ENCODE peak calls at places on chromosomes 12 and 14, in seven cellular contexts. One of them, this sample, is unnamed.

GRCh38 chr12:58529897-58530296 is 390.4 kb downstream of the LRIG3 start:
- DNase-seq in neuronal stem cell: no peak
- DNase-seq in IMR-90: peak
- DNase-seq in mesenchymal stem cell: peak
- DNase-seq in H1: no peak
- DNase-seq in trophoblast cell: no peak
- DNase-seq in H9: no peak
- DNase-seq in this sample: no peak

GRCh38 chr14:24903337-24903736 is 146.6 kb downstream of the STXBP6 start:
- DNase-seq in neuronal stem cell: no peak
- DNase-seq in IMR-90: peak
- DNase-seq in mesenchymal stem cell: peak
- DNase-seq in H1: no peak
- DNase-seq in trophoblast cell: no peak
- DNase-seq in H9: no peak
- DNase-seq in this sample: no peak

GRCh38 chr12:130161261-130162231 is 718 bp upstream of the FZD10 start:
- DNase-seq in neuronal stem cell: peak
- DNase-seq in IMR-90: no peak
- DNase-seq in mesenchymal stem cell: no peak
- DNase-seq in H1: peak
- DNase-seq in trophoblast cell: peak
- DNase-seq in H9: peak
- DNase-seq in this sample: peak

GRCh38 chr14:94038921-94039629 is 12.9 kb downstream of the OTUB2 start:
- DNase-seq in neuronal stem cell: no peak
- DNase-seq in IMR-90: no peak
- DNase-seq in mesenchymal stem cell: no peak
- DNase-seq in H1: no peak
- DNase-seq in trophoblast cell: no peak
- DNase-seq in H9: no peak
- DNase-seq in this sample: no peak

GRCh38 chr14:51856897-51857296 is 3.5 kb upstream of the GNG2 start:
- DNase-seq in neuronal stem cell: no peak
- DNase-seq in IMR-90: no peak
- DNase-seq in mesenchymal stem cell: no peak
- DNase-seq in H1: no peak
- DNase-seq in trophoblast cell: no peak
- DNase-seq in H9: no peak
- DNase-seq in this sample: no peak

GRCh38 chr12:126117502-126117901 is 1052.3 kb downstream of the AACS start:
- DNase-seq in neuronal stem cell: no peak
- DNase-seq in IMR-90: no peak
- DNase-seq in mesenchymal stem cell: no peak
- DNase-seq in H1: no peak
- DNase-seq in trophoblast cell: no peak
- DNase-seq in H9: no peak
- DNase-seq in this sample: no peak

GRCh38 chr12:26572131-26572530 is 260.9 kb downstream of the ITPR2 start:
- DNase-seq in neuronal stem cell: no peak
- DNase-seq in IMR-90: peak
- DNase-seq in mesenchymal stem cell: peak
- DNase-seq in H1: no peak
- DNase-seq in trophoblast cell: no peak
- DNase-seq in H9: no peak
- DNase-seq in this sample: peak

GRCh38 chr12:50639721-50640120 is 124.2 kb upstream of the ATF1 start:
- DNase-seq in neuronal stem cell: no peak
- DNase-seq in IMR-90: no peak
- DNase-seq in mesenchymal stem cell: no peak
- DNase-seq in H1: no peak
- DNase-seq in trophoblast cell: no peak
- DNase-seq in H9: no peak
- DNase-seq in this sample: no peak

GRCh38 chr12:16692099-16692498 is 86.1 kb upstream of the LMO3 start:
- DNase-seq in neuronal stem cell: no peak
- DNase-seq in IMR-90: no peak
- DNase-seq in mesenchymal stem cell: no peak
- DNase-seq in H1: no peak
- DNase-seq in trophoblast cell: no peak
- DNase-seq in H9: no peak
- DNase-seq in this sample: no peak

GRCh38 chr12:89663577-89664357 is 44.9 kb downstream of the ATP2B1 start:
- DNase-seq in neuronal stem cell: no peak
- DNase-seq in IMR-90: peak
- DNase-seq in mesenchymal stem cell: peak
- DNase-seq in H1: no peak
- DNase-seq in trophoblast cell: peak
- DNase-seq in H9: no peak
- DNase-seq in this sample: no peak

GRCh38 chr14:55593698-55594097 is 13.7 kb downstream of the KTN1 start:
- DNase-seq in neuronal stem cell: no peak
- DNase-seq in IMR-90: no peak
- DNase-seq in mesenchymal stem cell: no peak
- DNase-seq in H1: no peak
- DNase-seq in trophoblast cell: peak
- DNase-seq in H9: no peak
- DNase-seq in this sample: no peak

GRCh38 chr12:112032292-112032691 is 19.1 kb downstream of the ERP29 start:
- DNase-seq in neuronal stem cell: no peak
- DNase-seq in IMR-90: no peak
- DNase-seq in mesenchymal stem cell: no peak
- DNase-seq in H1: no peak
- DNase-seq in trophoblast cell: no peak
- DNase-seq in H9: no peak
- DNase-seq in this sample: no peak

GRCh38 chr14:102185360-102185759 is 45.7 kb downstream of the WDR20 start:
- DNase-seq in neuronal stem cell: no peak
- DNase-seq in IMR-90: no peak
- DNase-seq in mesenchymal stem cell: no peak
- DNase-seq in H1: no peak
- DNase-seq in trophoblast cell: no peak
- DNase-seq in H9: no peak
- DNase-seq in this sample: no peak

GRCh38 chr12:100141998-100142850 is 450 bp downstream of the BLTP3B start:
- DNase-seq in neuronal stem cell: peak
- DNase-seq in IMR-90: no peak
- DNase-seq in mesenchymal stem cell: no peak
- DNase-seq in H1: peak
- DNase-seq in trophoblast cell: no peak
- DNase-seq in H9: peak
- DNase-seq in this sample: peak

GRCh38 chr14:21241218-21241819 is 27.9 kb downstream of the HNRNPC start:
- DNase-seq in neuronal stem cell: no peak
- DNase-seq in IMR-90: peak
- DNase-seq in mesenchymal stem cell: peak
- DNase-seq in H1: no peak
- DNase-seq in trophoblast cell: no peak
- DNase-seq in H9: no peak
- DNase-seq in this sample: no peak

GRCh38 chr14:105069887-105070759 is 4.9 kb upstream of the GPR132 start:
- DNase-seq in neuronal stem cell: no peak
- DNase-seq in IMR-90: peak
- DNase-seq in mesenchymal stem cell: peak
- DNase-seq in H1: no peak
- DNase-seq in trophoblast cell: peak
- DNase-seq in H9: peak
- DNase-seq in this sample: no peak

GRCh38 chr12:3300833-3301401 is 190.1 kb upstream of the PRMT8 start:
- DNase-seq in neuronal stem cell: no peak
- DNase-seq in IMR-90: no peak
- DNase-seq in mesenchymal stem cell: no peak
- DNase-seq in H1: no peak
- DNase-seq in trophoblast cell: no peak
- DNase-seq in H9: no peak
- DNase-seq in this sample: no peak

GRCh38 chr12:6276936-6277615 is 33.4 kb upstream of the PLEKHG6 start:
- DNase-seq in neuronal stem cell: no peak
- DNase-seq in IMR-90: no peak
- DNase-seq in mesenchymal stem cell: peak
- DNase-seq in H1: no peak
- DNase-seq in trophoblast cell: peak
- DNase-seq in H9: peak
- DNase-seq in this sample: peak

GRCh38 chr12:44847888-44848770 is 28.0 kb downstream of the NELL2 start:
- DNase-seq in neuronal stem cell: no peak
- DNase-seq in IMR-90: no peak
- DNase-seq in mesenchymal stem cell: no peak
- DNase-seq in H1: no peak
- DNase-seq in trophoblast cell: no peak
- DNase-seq in H9: no peak
- DNase-seq in this sample: no peak

GRCh38 chr12:53378705-53379388 is 1.1 kb upstream of the SP1 start:
- DNase-seq in neuronal stem cell: no peak
- DNase-seq in IMR-90: no peak
- DNase-seq in mesenchymal stem cell: no peak
- DNase-seq in H1: no peak
- DNase-seq in trophoblast cell: peak
- DNase-seq in H9: no peak
- DNase-seq in this sample: peak

GRCh38 chr14:59248170-59248569 is 59.7 kb downstream of the DAAM1 start:
- DNase-seq in neuronal stem cell: no peak
- DNase-seq in IMR-90: no peak
- DNase-seq in mesenchymal stem cell: no peak
- DNase-seq in H1: no peak
- DNase-seq in trophoblast cell: no peak
- DNase-seq in H9: no peak
- DNase-seq in this sample: no peak

GRCh38 chr12:117890137-117890536 is 78.7 kb downstream of the KSR2 start:
- DNase-seq in neuronal stem cell: no peak
- DNase-seq in IMR-90: no peak
- DNase-seq in mesenchymal stem cell: no peak
- DNase-seq in H1: no peak
- DNase-seq in trophoblast cell: no peak
- DNase-seq in H9: no peak
- DNase-seq in this sample: peak

GRCh38 chr12:48288387-48289268 is 62.1 kb downstream of the ZNF641 start:
- DNase-seq in neuronal stem cell: no peak
- DNase-seq in IMR-90: no peak
- DNase-seq in mesenchymal stem cell: no peak
- DNase-seq in H1: no peak
- DNase-seq in trophoblast cell: no peak
- DNase-seq in H9: no peak
- DNase-seq in this sample: no peak
- H2BK120ac ChIP-seq in neuronal stem cell: no peak
- H2BK120ac ChIP-seq in IMR-90: no peak
- H2BK120ac ChIP-seq in mesenchymal stem cell: no peak
- H2BK120ac ChIP-seq in H1: no peak
- H2BK120ac ChIP-seq in trophoblast cell: no peak
- H2BK120ac ChIP-seq in H9: no peak
- H2BK120ac ChIP-seq in this sample: no peak

GRCh38 chr12:132257206-132257954 is 72.0 kb downstream of the GALNT9 start:
- DNase-seq in neuronal stem cell: no peak
- DNase-seq in IMR-90: no peak
- DNase-seq in mesenchymal stem cell: no peak
- DNase-seq in H1: no peak
- DNase-seq in trophoblast cell: no peak
- DNase-seq in H9: no peak
- DNase-seq in this sample: no peak

GRCh38 chr12:132256646-132257045 is 72.7 kb downstream of the GALNT9 start:
- DNase-seq in neuronal stem cell: no peak
- DNase-seq in IMR-90: no peak
- DNase-seq in mesenchymal stem cell: no peak
- DNase-seq in H1: no peak
- DNase-seq in trophoblast cell: no peak
- DNase-seq in H9: no peak
- DNase-seq in this sample: no peak

GRCh38 chr12:132259364-132259871 is 70.0 kb downstream of the GALNT9 start:
- DNase-seq in neuronal stem cell: no peak
- DNase-seq in IMR-90: no peak
- DNase-seq in mesenchymal stem cell: no peak
- DNase-seq in H1: no peak
- DNase-seq in trophoblast cell: no peak
- DNase-seq in H9: no peak
- DNase-seq in this sample: no peak

GRCh38 chr12:132258543-132258942 is 70.8 kb downstream of the GALNT9 start:
- DNase-seq in neuronal stem cell: no peak
- DNase-seq in IMR-90: no peak
- DNase-seq in mesenchymal stem cell: no peak
- DNase-seq in H1: no peak
- DNase-seq in trophoblast cell: no peak
- DNase-seq in H9: no peak
- DNase-seq in this sample: no peak

GRCh38 chr12:132257955-132258490 is 71.4 kb downstream of the GALNT9 start:
- DNase-seq in neuronal stem cell: no peak
- DNase-seq in IMR-90: no peak
- DNase-seq in mesenchymal stem cell: no peak
- DNase-seq in H1: no peak
- DNase-seq in trophoblast cell: no peak
- DNase-seq in H9: no peak
- DNase-seq in this sample: no peak
- H2BK120ac ChIP-seq in neuronal stem cell: peak
- H2BK120ac ChIP-seq in IMR-90: no peak
- H2BK120ac ChIP-seq in mesenchymal stem cell: no peak
- H2BK120ac ChIP-seq in H1: no peak
- H2BK120ac ChIP-seq in trophoblast cell: no peak
- H2BK120ac ChIP-seq in H9: no peak
- H2BK120ac ChIP-seq in this sample: no peak

GRCh38 chr12:114334395-114334794 is 71.5 kb downstream of the TBX5 start:
- DNase-seq in neuronal stem cell: no peak
- DNase-seq in IMR-90: no peak
- DNase-seq in mesenchymal stem cell: no peak
- DNase-seq in H1: no peak
- DNase-seq in trophoblast cell: no peak
- DNase-seq in H9: no peak
- DNase-seq in this sample: no peak
- H2BK120ac ChIP-seq in neuronal stem cell: no peak
- H2BK120ac ChIP-seq in IMR-90: no peak
- H2BK120ac ChIP-seq in mesenchymal stem cell: no peak
- H2BK120ac ChIP-seq in H1: no peak
- H2BK120ac ChIP-seq in trophoblast cell: no peak
- H2BK120ac ChIP-seq in H9: no peak
- H2BK120ac ChIP-seq in this sample: no peak

GRCh38 chr12:97168804-97169203 is 261.7 kb downstream of the NEDD1 start:
- DNase-seq in neuronal stem cell: no peak
- DNase-seq in IMR-90: no peak
- DNase-seq in mesenchymal stem cell: no peak
- DNase-seq in H1: no peak
- DNase-seq in trophoblast cell: no peak
- DNase-seq in H9: no peak
- DNase-seq in this sample: peak

GRCh38 chr12:97167598-97167997 is 260.5 kb downstream of the NEDD1 start:
- DNase-seq in neuronal stem cell: no peak
- DNase-seq in IMR-90: no peak
- DNase-seq in mesenchymal stem cell: no peak
- DNase-seq in H1: no peak
- DNase-seq in trophoblast cell: no peak
- DNase-seq in H9: no peak
- DNase-seq in this sample: no peak

GRCh38 chr12:97160277-97160676 is 253.2 kb downstream of the NEDD1 start:
- DNase-seq in neuronal stem cell: no peak
- DNase-seq in IMR-90: no peak
- DNase-seq in mesenchymal stem cell: no peak
- DNase-seq in H1: no peak
- DNase-seq in trophoblast cell: no peak
- DNase-seq in H9: no peak
- DNase-seq in this sample: no peak

GRCh38 chr12:97169922-97170321 is 262.9 kb downstream of the NEDD1 start:
- DNase-seq in neuronal stem cell: no peak
- DNase-seq in IMR-90: no peak
- DNase-seq in mesenchymal stem cell: no peak
- DNase-seq in H1: no peak
- DNase-seq in trophoblast cell: no peak
- DNase-seq in H9: no peak
- DNase-seq in this sample: no peak

GRCh38 chr12:97164936-97165335 is 257.9 kb downstream of the NEDD1 start:
- DNase-seq in neuronal stem cell: no peak
- DNase-seq in IMR-90: no peak
- DNase-seq in mesenchymal stem cell: no peak
- DNase-seq in H1: no peak
- DNase-seq in trophoblast cell: no peak
- DNase-seq in H9: no peak
- DNase-seq in this sample: no peak
- H2BK120ac ChIP-seq in neuronal stem cell: no peak
- H2BK120ac ChIP-seq in IMR-90: no peak
- H2BK120ac ChIP-seq in mesenchymal stem cell: no peak
- H2BK120ac ChIP-seq in H1: no peak
- H2BK120ac ChIP-seq in trophoblast cell: no peak
- H2BK120ac ChIP-seq in H9: no peak
- H2BK120ac ChIP-seq in this sample: no peak

This sample was measured in mesendoderm.